ENCODE peak calls at places on chromosomes 6 and 20, in ten cellular contexts. X is heart left ventricle; U is NCI-H187; L is esophagus squamous epithelium; V is immature natural killer cell; W is activated T-cell treated with anti-CD3 and anti-CD28 coated beads for 48 hours; G is substantia nigra; R is DMS79 treated with DMSO at 0.1 percent for 48 hours; K is 8988T; B is stimulated activated CD4-positive, alpha-beta T cell treated with anti-CD3 and anti-CD28 coated beads, Interleukin-1b, Interleukin-23, amount 100 ng/mL, for 4 hours. M is an unnamed sample.

GRCh38 chr20:9220874-9221547 is 152.1 kb downstream of the PLCB4 start:
- DNase-seq in X (peak), U (no peak), L (no peak), V (no peak), W (no peak), G (no peak), R (peak), K (no peak), B (no peak), M (no peak)

GRCh38 chr20:59891581-59891980 is 41.9 kb downstream of the SYCP2 start:
- DNase-seq in X (no peak), U (no peak), L (no peak), V (no peak), W (no peak), G (no peak), R (no peak), K (no peak), B (no peak), M (no peak)

GRCh38 chr6:2542858-2543218 is 207.9 kb downstream of the MYLK4 start:
- DNase-seq in X (no peak), U (peak), L (no peak), V (peak), W (no peak), G (no peak), R (peak), K (no peak), B (no peak), M (peak)

GRCh38 chr6:169659820-169660610 is 41.8 kb downstream of the WDR27 start:
- DNase-seq in X (no peak), U (no peak), L (no peak), V (no peak), W (no peak), G (no peak), R (no peak), K (no peak), B (no peak), M (no peak)

GRCh38 chr6:24719125-24719931 is at the start of gene C6orf62:
- DNase-seq in X (peak), U (no peak), L (no peak), V (peak), W (peak), G (no peak), R (peak), K (no peak), B (peak), M (no peak)

GRCh38 chr6:72363844-72364740 is 257.8 kb upstream of the KCNQ5 start:
- DNase-seq in X (no peak), U (no peak), L (no peak), V (no peak), W (no peak), G (no peak), R (no peak), K (peak), B (no peak), M (no peak)

GRCh38 chr20:57618091-57618765 is 2.0 kb downstream of the ZBP1 start:
- DNase-seq in X (no peak), U (no peak), L (no peak), V (no peak), W (no peak), G (no peak), R (peak), K (peak), B (no peak), M (no peak)

GRCh38 chr6:40322336-40322735 is 264.8 kb downstream of the LRFN2 start:
- DNase-seq in X (no peak), U (no peak), L (no peak), V (no peak), W (no peak), G (no peak), R (no peak), K (no peak), B (no peak), M (no peak)

GRCh38 chr6:15409301-15410125 is 163.6 kb downstream of the JARID2 start:
- DNase-seq in X (no peak), U (no peak), L (no peak), V (no peak), W (no peak), G (no peak), R (no peak), K (no peak), B (no peak), M (no peak)

GRCh38 chr6:93454533-93454932 is 35.2 kb upstream of the EPHA7 start:
- DNase-seq in X (no peak), U (no peak), L (no peak), V (no peak), W (no peak), G (no peak), R (no peak), K (no peak), B (no peak), M (no peak)

GRCh38 chr6:21050930-21051329 is 516.7 kb downstream of the CDKAL1 start:
- DNase-seq in X (no peak), U (no peak), L (no peak), V (no peak), W (no peak), G (no peak), R (no peak), K (no peak), B (no peak), M (no peak)

GRCh38 chr6:11208267-11208666 is 24.2 kb downstream of the NEDD9 start:
- DNase-seq in X (no peak), U (no peak), L (no peak), V (no peak), W (no peak), G (no peak), R (no peak), K (no peak), B (no peak), M (no peak)

GRCh38 chr6:52534966-52535390 is 41.9 kb downstream of the TRAM2 start:
- DNase-seq in X (no peak), U (no peak), L (no peak), V (no peak), W (peak), G (no peak), R (no peak), K (no peak), B (no peak), M (no peak)

GRCh38 chr6:26197736-26198625 is 110.8 kb downstream of the HFE start:
- DNase-seq in X (peak), U (peak), L (no peak), V (peak), W (peak), G (no peak), R (peak), K (no peak), B (no peak), M (no peak)

GRCh38 chr6:114084327-114084890 is 113.5 kb upstream of the HDAC2 start:
- DNase-seq in X (no peak), U (no peak), L (no peak), V (no peak), W (no peak), G (no peak), R (no peak), K (no peak), B (no peak), M (no peak)

GRCh38 chr6:42509765-42510164 is 54.1 kb upstream of the UBR2 start:
- DNase-seq in X (no peak), U (no peak), L (no peak), V (no peak), W (no peak), G (no peak), R (no peak), K (no peak), B (no peak), M (no peak)

GRCh38 chr20:52150440-52151258 is 40.9 kb downstream of the ZFP64 start:
- DNase-seq in X (no peak), U (no peak), L (no peak), V (peak), W (no peak), G (no peak), R (peak), K (peak), B (no peak), M (no peak)

GRCh38 chr6:108521616-108522107 is 39.1 kb upstream of the FOXO3 start:
- DNase-seq in X (no peak), U (no peak), L (no peak), V (no peak), W (no peak), G (no peak), R (no peak), K (no peak), B (no peak), M (no peak)

GRCh38 chr6:104884867-104885517 is 25.3 kb upstream of the HACE1 start:
- DNase-seq in X (no peak), U (no peak), L (no peak), V (no peak), W (no peak), G (no peak), R (peak), K (no peak), B (no peak), M (no peak)

GRCh38 chr20:64226686-64227576 is 28.6 kb upstream of the PCMTD2 start:
- DNase-seq in X (peak), U (no peak), L (no peak), V (no peak), W (no peak), G (no peak), R (no peak), K (no peak), B (no peak), M (no peak)

GRCh38 chr20:3805594-3806264 is 9.6 kb downstream of the CDC25B start:
- DNase-seq in X (peak), U (no peak), L (no peak), V (no peak), W (no peak), G (no peak), R (no peak), K (no peak), B (no peak), M (no peak)

GRCh38 chr6:156879235-156879995 is 102.2 kb downstream of the ARID1B start:
- DNase-seq in X (no peak), U (no peak), L (no peak), V (no peak), W (no peak), G (no peak), R (peak), K (no peak), B (no peak), M (no peak)

GRCh38 chr6:117483645-117484016 is 1.2 kb downstream of the DCBLD1 start:
- DNase-seq in X (no peak), U (no peak), L (no peak), V (peak), W (no peak), G (no peak), R (peak), K (no peak), B (no peak), M (no peak)

GRCh38 chr20:276620-277495 is 13.7 kb downstream of the C20orf96 start:
- DNase-seq in X (no peak), U (no peak), L (no peak), V (no peak), W (no peak), G (no peak), R (no peak), K (no peak), B (no peak), M (no peak)

GRCh38 chr20:31710423-31711250 is 12.0 kb downstream of the BCL2L1 start:
- DNase-seq in X (peak), U (no peak), L (no peak), V (no peak), W (no peak), G (no peak), R (peak), K (no peak), B (no peak), M (no peak)

M was measured in GM18507.